ENCODE peak calls at places on chromosomes 6 and 20, in ten cellular contexts. V, G, O, L, A, D, H, X, B and S are unnamed samples.

GRCh38 chr6:81295310-81295709 is 457.2 kb downstream of the TENT5A start:
- DNase-seq in B (no peak), V (no peak), D (no peak), L (no peak), O (no peak), A (no peak), X (no peak), H (no peak), G (no peak), S (no peak)

GRCh38 chr6:30938730-30939129 is 2.0 kb upstream of the MUCL3 start:
- DNase-seq in A (no peak), D (no peak), B (no peak), G (no peak), O (no peak), V (no peak), L (no peak), X (no peak), H (no peak), S (no peak)

GRCh38 chr6:138485005-138485545 is 14.2 kb downstream of the NHSL1 start:
- DNase-seq in A (no peak), X (no peak), V (no peak), L (no peak), G (no peak), D (no peak), H (no peak), B (no peak), O (no peak), S (no peak)

GRCh38 chr20:25695532-25696383 is 895 bp downstream of the ZNF337 start:
- DNase-seq in X (no peak), H (no peak), D (no peak), O (peak; percentile 18), L (no peak), G (no peak), A (no peak), V (no peak), B (no peak), S (peak; percentile 53)

GRCh38 chr20:42846784-42847490 is 342.8 kb downstream of the PTPRT start:
- DNase-seq in G (no peak), V (no peak), A (peak; percentile 67), B (no peak), L (no peak), H (no peak), X (no peak), O (no peak), D (no peak), S (no peak)

GRCh38 chr6:79821859-79822258 is 125.5 kb downstream of the ELOVL4 start:
- DNase-seq in D (no peak), O (no peak), A (no peak), V (no peak), G (no peak), L (no peak), H (no peak), X (no peak), B (no peak), S (no peak)

GRCh38 chr6:29626948-29627761 is 5.8 kb downstream of the GABBR1 start:
- DNase-seq in D (peak; percentile 67), G (no peak), A (peak; percentile 70), L (no peak), B (no peak), O (no peak), H (no peak), X (no peak), V (no peak), S (peak; percentile 76)

GRCh38 chr6:11711994-11712698 is 66.5 kb downstream of the ADTRP start:
- DNase-seq in G (no peak), L (no peak), B (no peak), O (no peak), A (no peak), D (no peak), X (no peak), V (no peak), H (no peak), S (no peak)

GRCh38 chr6:107728564-107728897 is 95.6 kb downstream of the SCML4 start:
- DNase-seq in H (no peak), V (no peak), A (peak; percentile 35), D (no peak), G (no peak), B (no peak), X (no peak), L (no peak), O (no peak), S (no peak)
- H3K4me3 ChIP-seq in H (no peak overlapping the region), V (no peak overlapping the region), A (no peak overlapping the region), D (no peak overlapping the region), G (no peak overlapping the region), B (no peak overlapping the region), X (no peak overlapping the region), L (no peak overlapping the region), O (no peak overlapping the region), S (no peak overlapping the region)

GRCh38 chr6:692858-693736 is at the start of gene EXOC2:
- DNase-seq in G (no peak), H (peak; percentile 81), A (peak; percentile 95), L (peak; percentile 89), B (peak; percentile 89), D (peak; percentile 94), X (peak; percentile 81), V (peak; percentile 47), O (peak; percentile 90), S (peak; percentile 94)
- H3K27me3 ChIP-seq in G (no peaks in the 10 kb centered on the region), H (no peaks in the 10 kb centered on the region), A (no peaks in the 10 kb centered on the region), L (no peaks in the 10 kb centered on the region), B (no peaks in the 10 kb centered on the region), D (no peaks in the 10 kb centered on the region), X (no peaks in the 10 kb centered on the region), V (no peaks in the 10 kb centered on the region), O (no peaks in the 10 kb centered on the region), S (no peaks in the 10 kb centered on the region)

DNA sequence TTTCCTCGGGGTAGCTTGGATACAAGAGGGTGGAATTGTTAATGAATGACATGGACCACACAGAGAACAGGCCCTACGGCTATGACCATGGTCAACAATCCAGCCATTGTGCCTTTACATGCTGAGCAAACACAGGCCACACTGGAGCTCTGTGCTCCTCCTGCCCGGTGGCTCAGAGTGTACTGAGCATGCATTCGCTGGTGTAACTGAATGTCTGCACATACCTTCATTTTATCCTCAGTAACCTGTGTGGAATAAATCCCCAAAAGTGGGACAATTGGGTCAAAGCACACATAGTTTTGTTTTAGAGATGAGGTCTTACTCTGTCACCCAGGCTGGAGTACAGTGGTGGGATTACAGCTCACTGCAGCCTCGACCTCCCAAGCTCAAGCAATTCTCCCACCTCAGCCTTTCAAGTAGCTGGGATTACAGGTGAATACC is 32.8 kb downstream of the LRP11 start:
- DNase-seq in X (no peak), H (no peak), G (no peak), A (no peak), B (no peak), D (no peak), O (no peak), L (no peak), V (no peak), S (no peak)
- H3K4me3 ChIP-seq in X (no peak overlapping the region), H (no peak overlapping the region), G (no peak overlapping the region), A (no peak overlapping the region), B (no peak overlapping the region), D (no peak overlapping the region), O (no peak overlapping the region), L (no peak overlapping the region), V (no peak overlapping the region), S (no peak overlapping the region)

GRCh38 chr6:168948002-168948401 is 305.6 kb downstream of the THBS2 start:
- DNase-seq in G (no peak), L (no peak), O (no peak), V (no peak), H (no peak), A (no peak), D (no peak), X (no peak), B (no peak), S (no peak)
- H3K27me3 ChIP-seq in G (peaks cover 28% of the 10 kb centered on the region), L (no peaks in the 10 kb centered on the region), O (peaks cover 58% of the 10 kb centered on the region), V (no peaks in the 10 kb centered on the region), H (no peaks in the 10 kb centered on the region), A (no peaks in the 10 kb centered on the region), D (no peaks in the 10 kb centered on the region), X (peaks cover 94% of the 10 kb centered on the region), B (no peaks in the 10 kb centered on the region), S (no peaks in the 10 kb centered on the region)

GRCh38 chr6:158815379-158815724 is 3.8 kb downstream of the EZR start:
- DNase-seq in L (no peak), H (no peak), D (no peak), B (no peak), A (peak; percentile 43), G (no peak), O (no peak), X (no peak), V (no peak), S (no peak)

GRCh38 chr6:158816329-158816728 is 2.8 kb downstream of the EZR start:
- DNase-seq in L (no peak), A (peak; percentile 48), H (no peak), G (no peak), X (no peak), D (no peak), V (no peak), O (no peak), B (no peak), S (no peak)

GRCh38 chr6:158817298-158818007 is 1.7 kb downstream of the EZR start:
- DNase-seq in V (no peak), D (peak; percentile 56), H (no peak), X (no peak), G (no peak), A (peak; percentile 80), B (peak; percentile 75), L (peak; percentile 53), O (no peak), S (no peak)

GRCh38 chr6:158818008-158818579 is 1.1 kb downstream of the EZR start:
- DNase-seq in L (peak; percentile 82), X (peak; percentile 77), B (peak; percentile 92), O (peak; percentile 88), V (no peak), A (peak; percentile 91), H (peak; percentile 87), G (no peak), D (peak; percentile 93), S (peak; percentile 96)

DNA sequence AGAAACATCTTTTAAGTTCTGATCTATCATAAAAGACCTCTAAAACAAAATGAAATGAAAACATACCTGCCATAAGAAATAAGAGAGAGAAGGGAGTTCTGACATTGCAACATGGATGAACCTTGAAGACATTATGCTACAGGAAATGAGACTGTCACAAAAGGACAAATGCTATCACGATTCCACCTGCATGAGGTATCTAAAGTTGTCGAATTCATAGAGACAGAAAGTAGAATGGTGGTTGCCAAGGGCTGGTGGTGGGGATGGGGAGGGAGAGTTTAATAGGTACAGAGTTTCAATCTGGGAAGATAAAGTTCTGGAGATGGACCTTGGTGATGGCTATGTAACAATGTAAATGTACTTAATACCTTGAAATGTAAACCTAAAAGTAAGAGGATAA is 3.3 kb downstream of the EZR start:
- DNase-seq in O (no peak), A (peak; percentile 1), B (no peak), G (no peak), X (no peak), D (no peak), H (no peak), L (no peak), V (no peak), S (no peak)
- H3K4me3 ChIP-seq in O (no peak overlapping the region), A (peak overlapping the region; percentile 98), B (peak overlapping the region; percentile 75), G (peak overlapping the region; percentile 89), X (peak overlapping the region; percentile 86), D (no peak overlapping the region), H (peak overlapping the region; percentile 23), L (peak overlapping the region; percentile 88), V (peak overlapping the region; percentile 77), S (no peak overlapping the region)

GRCh38 chr20:63118786-63119450 is 97.0 kb downstream of the YTHDF1 start:
- DNase-seq in V (no peak), B (no peak), X (no peak), L (peak; percentile 3), D (no peak), O (no peak), A (no peak), G (no peak), H (no peak), S (no peak)
- H3K27me3 ChIP-seq in V (peaks cover 3% of the 10 kb centered on the region), B (no peaks in the 10 kb centered on the region), X (peaks cover 100% of the 10 kb centered on the region), L (no peaks in the 10 kb centered on the region), D (peaks cover 43% of the 10 kb centered on the region), O (peaks cover 90% of the 10 kb centered on the region), A (peaks cover 30% of the 10 kb centered on the region), G (no peaks in the 10 kb centered on the region), H (no peaks in the 10 kb centered on the region), S (peaks cover 8% of the 10 kb centered on the region)